ENCODE peak calls at places on chromosome 7, in ten cellular contexts. One of them, this sample, is unnamed.

GRCh38 chr7:102978280-102978679 is 65.5 kb downstream of the LRRC17 start:
- DNase-seq in CD4-positive, alpha-beta memory T cell: no peak
- DNase-seq in SK-N-SH: no peak
- DNase-seq in kidney: no peak
- DNase-seq in cardiac muscle cell: no peak
- DNase-seq in heart right ventricle: peak; percentile 21
- DNase-seq in adrenal gland: peak; percentile 92
- DNase-seq in CD4-positive, CD25-positive, alpha-beta regulatory T cell: no peak
- DNase-seq in OCI-LY7: no peak
- DNase-seq in Peyer's patch: no peak
- DNase-seq in this sample: no peak

GRCh38 chr7:133491846-133492652 is 239.2 kb downstream of the EXOC4 start:
- DNase-seq in CD4-positive, alpha-beta memory T cell: no peak
- DNase-seq in SK-N-SH: no peak
- DNase-seq in kidney: no peak
- DNase-seq in cardiac muscle cell: no peak
- DNase-seq in heart right ventricle: no peak
- DNase-seq in adrenal gland: no peak
- DNase-seq in CD4-positive, CD25-positive, alpha-beta regulatory T cell: no peak
- DNase-seq in OCI-LY7: no peak
- DNase-seq in Peyer's patch: no peak
- DNase-seq in this sample: no peak

GRCh38 chr7:24576171-24577052 is 3.2 kb downstream of the PALS2 start:
- DNase-seq in CD4-positive, alpha-beta memory T cell: no peak
- DNase-seq in SK-N-SH: peak; percentile 74
- DNase-seq in kidney: no peak
- DNase-seq in cardiac muscle cell: peak; percentile 79
- DNase-seq in heart right ventricle: no peak
- DNase-seq in adrenal gland: peak; percentile 18
- DNase-seq in CD4-positive, CD25-positive, alpha-beta regulatory T cell: no peak
- DNase-seq in OCI-LY7: peak; percentile 83
- DNase-seq in Peyer's patch: no peak
- DNase-seq in this sample: no peak

GRCh38 chr7:7653568-7654187 is 13.1 kb downstream of the UMAD1 start:
- DNase-seq in CD4-positive, alpha-beta memory T cell: no peak
- DNase-seq in SK-N-SH: peak; percentile 22
- DNase-seq in kidney: no peak
- DNase-seq in cardiac muscle cell: peak; percentile 40
- DNase-seq in heart right ventricle: no peak
- DNase-seq in adrenal gland: peak; percentile 5
- DNase-seq in CD4-positive, CD25-positive, alpha-beta regulatory T cell: no peak
- DNase-seq in OCI-LY7: peak; percentile 57
- DNase-seq in Peyer's patch: no peak
- DNase-seq in this sample: no peak

GRCh38 chr7:150903627-150904026 is 51.3 kb downstream of the AOC1 start:
- DNase-seq in CD4-positive, alpha-beta memory T cell: no peak
- DNase-seq in SK-N-SH: peak; percentile 40
- DNase-seq in kidney: peak; percentile 89
- DNase-seq in cardiac muscle cell: no peak
- DNase-seq in heart right ventricle: peak; percentile 82
- DNase-seq in adrenal gland: peak; percentile 88
- DNase-seq in CD4-positive, CD25-positive, alpha-beta regulatory T cell: no peak
- DNase-seq in OCI-LY7: no peak
- DNase-seq in Peyer's patch: peak; percentile 70
- DNase-seq in this sample: no peak

GRCh38 chr7:15433154-15433553 is 128.7 kb downstream of the AGMO start:
- DNase-seq in CD4-positive, alpha-beta memory T cell: no peak
- DNase-seq in SK-N-SH: no peak
- DNase-seq in kidney: no peak
- DNase-seq in cardiac muscle cell: no peak
- DNase-seq in heart right ventricle: no peak
- DNase-seq in adrenal gland: no peak
- DNase-seq in CD4-positive, CD25-positive, alpha-beta regulatory T cell: no peak
- DNase-seq in OCI-LY7: no peak
- DNase-seq in Peyer's patch: no peak
- DNase-seq in this sample: no peak

GRCh38 chr7:156676263-156676662 is 35.7 kb downstream of the RNF32 start:
- DNase-seq in CD4-positive, alpha-beta memory T cell: no peak
- DNase-seq in SK-N-SH: no peak
- DNase-seq in kidney: no peak
- DNase-seq in cardiac muscle cell: no peak
- DNase-seq in heart right ventricle: no peak
- DNase-seq in adrenal gland: no peak
- DNase-seq in CD4-positive, CD25-positive, alpha-beta regulatory T cell: no peak
- DNase-seq in OCI-LY7: no peak
- DNase-seq in Peyer's patch: no peak
- DNase-seq in this sample: no peak

GRCh38 chr7:76233538-76234281 is 32.0 kb downstream of the SRRM3 start:
- DNase-seq in CD4-positive, alpha-beta memory T cell: no peak
- DNase-seq in SK-N-SH: no peak
- DNase-seq in kidney: no peak
- DNase-seq in cardiac muscle cell: peak; percentile 32
- DNase-seq in heart right ventricle: no peak
- DNase-seq in adrenal gland: no peak
- DNase-seq in CD4-positive, CD25-positive, alpha-beta regulatory T cell: no peak
- DNase-seq in OCI-LY7: no peak
- DNase-seq in Peyer's patch: no peak
- DNase-seq in this sample: no peak

GRCh38 chr7:121081327-121081936 is 92.9 kb downstream of the CPED1 start:
- DNase-seq in CD4-positive, alpha-beta memory T cell: peak; percentile 39
- DNase-seq in SK-N-SH: peak; percentile 45
- DNase-seq in kidney: no peak
- DNase-seq in cardiac muscle cell: peak; percentile 63
- DNase-seq in heart right ventricle: no peak
- DNase-seq in adrenal gland: no peak
- DNase-seq in CD4-positive, CD25-positive, alpha-beta regulatory T cell: no peak
- DNase-seq in OCI-LY7: peak; percentile 51
- DNase-seq in Peyer's patch: no peak
- DNase-seq in this sample: no peak

GRCh38 chr7:75010036-75010435 is 45.5 kb downstream of the CASTOR2 start:
- DNase-seq in CD4-positive, alpha-beta memory T cell: no peak
- DNase-seq in SK-N-SH: no peak
- DNase-seq in kidney: no peak
- DNase-seq in cardiac muscle cell: no peak
- DNase-seq in heart right ventricle: no peak
- DNase-seq in adrenal gland: no peak
- DNase-seq in CD4-positive, CD25-positive, alpha-beta regulatory T cell: no peak
- DNase-seq in OCI-LY7: no peak
- DNase-seq in Peyer's patch: no peak
- DNase-seq in this sample: no peak

DNA sequence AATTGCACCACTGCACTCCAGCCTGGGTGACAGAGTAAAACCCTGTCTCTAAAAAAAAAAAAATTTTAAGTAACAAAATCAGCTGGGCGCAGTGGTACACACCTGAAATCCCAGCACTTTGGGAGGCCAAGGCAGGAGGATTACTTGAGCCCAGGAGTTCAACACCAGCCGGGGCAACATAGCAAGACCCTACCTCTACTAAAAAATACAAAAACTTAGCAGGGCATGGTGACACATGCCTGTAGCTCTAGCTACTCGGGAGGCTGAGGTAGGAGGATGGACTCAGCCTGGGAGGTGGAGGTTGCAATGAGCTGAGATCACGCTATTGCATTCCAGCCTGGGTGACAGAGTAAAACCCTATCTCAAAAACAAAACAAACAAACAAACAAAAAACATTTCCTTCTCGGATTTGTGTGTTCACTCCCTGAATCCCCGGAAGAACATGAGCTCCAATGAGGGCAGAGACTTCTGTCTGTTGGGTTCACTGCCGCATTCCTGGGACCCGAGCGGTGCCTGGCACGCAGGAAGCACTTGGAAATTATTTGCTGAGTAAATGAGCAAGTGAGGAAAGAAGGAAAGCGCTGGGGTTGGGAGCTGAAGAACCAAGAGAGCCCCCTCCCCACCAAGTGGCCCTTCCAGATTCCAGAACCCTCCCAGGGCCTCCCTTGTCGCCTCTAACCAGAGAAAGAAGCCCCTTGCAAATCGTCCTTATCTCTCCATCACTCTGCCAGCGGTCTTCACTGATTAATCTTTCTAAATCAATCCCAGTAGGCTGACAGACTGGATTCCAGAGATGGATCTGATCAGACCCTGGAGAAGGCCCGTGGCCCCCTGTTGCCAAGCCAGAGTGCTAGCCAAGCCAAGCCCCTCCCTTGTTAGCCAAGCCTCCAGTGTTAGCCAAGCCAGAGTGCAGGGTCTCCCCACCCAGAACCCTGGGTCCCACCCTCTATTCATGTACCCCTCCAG is 6.2 kb downstream of the TNRC18 start:
- DNase-seq in CD4-positive, alpha-beta memory T cell: no peak
- DNase-seq in SK-N-SH: no peak
- DNase-seq in kidney: no peak
- DNase-seq in cardiac muscle cell: peak; percentile 22
- DNase-seq in heart right ventricle: no peak
- DNase-seq in adrenal gland: no peak
- DNase-seq in CD4-positive, CD25-positive, alpha-beta regulatory T cell: no peak
- DNase-seq in OCI-LY7: no peak
- DNase-seq in Peyer's patch: no peak
- DNase-seq in this sample: no peak
- H3K4me1 ChIP-seq in CD4-positive, alpha-beta memory T cell: peaks cover 41% of the 10 kb centered on the region
- H3K4me1 ChIP-seq in SK-N-SH: peaks cover 25% of the 10 kb centered on the region
- H3K4me1 ChIP-seq in kidney: peaks cover 24% of the 10 kb centered on the region
- H3K4me1 ChIP-seq in cardiac muscle cell: peaks cover 30% of the 10 kb centered on the region
- H3K4me1 ChIP-seq in heart right ventricle: peaks cover 21% of the 10 kb centered on the region
- H3K4me1 ChIP-seq in adrenal gland: peaks cover 20% of the 10 kb centered on the region
- H3K4me1 ChIP-seq in CD4-positive, CD25-positive, alpha-beta regulatory T cell: peaks cover 37% of the 10 kb centered on the region
- H3K4me1 ChIP-seq in OCI-LY7: peaks cover 10% of the 10 kb centered on the region
- H3K4me1 ChIP-seq in Peyer's patch: peaks cover 37% of the 10 kb centered on the region
- H3K4me1 ChIP-seq in this sample: peaks cover 38% of the 10 kb centered on the region

GRCh38 chr7:66050337-66050957 is 25.2 kb upstream of the ASL start:
- DNase-seq in CD4-positive, alpha-beta memory T cell: no peak
- DNase-seq in SK-N-SH: peak; percentile 52
- DNase-seq in kidney: no peak
- DNase-seq in cardiac muscle cell: no peak
- DNase-seq in heart right ventricle: no peak
- DNase-seq in adrenal gland: no peak
- DNase-seq in CD4-positive, CD25-positive, alpha-beta regulatory T cell: no peak
- DNase-seq in OCI-LY7: no peak
- DNase-seq in Peyer's patch: no peak
- DNase-seq in this sample: no peak
- H3K4me1 ChIP-seq in CD4-positive, alpha-beta memory T cell: no peaks in the 10 kb centered on the region
- H3K4me1 ChIP-seq in SK-N-SH: peaks cover 8% of the 10 kb centered on the region
- H3K4me1 ChIP-seq in kidney: peaks cover 3% of the 10 kb centered on the region
- H3K4me1 ChIP-seq in cardiac muscle cell: peaks cover 5% of the 10 kb centered on the region
- H3K4me1 ChIP-seq in heart right ventricle: no peaks in the 10 kb centered on the region
- H3K4me1 ChIP-seq in adrenal gland: no peaks in the 10 kb centered on the region
- H3K4me1 ChIP-seq in CD4-positive, CD25-positive, alpha-beta regulatory T cell: no peaks in the 10 kb centered on the region
- H3K4me1 ChIP-seq in OCI-LY7: no peaks in the 10 kb centered on the region
- H3K4me1 ChIP-seq in Peyer's patch: no peaks in the 10 kb centered on the region
- H3K4me1 ChIP-seq in this sample: no peaks in the 10 kb centered on the region

DNA sequence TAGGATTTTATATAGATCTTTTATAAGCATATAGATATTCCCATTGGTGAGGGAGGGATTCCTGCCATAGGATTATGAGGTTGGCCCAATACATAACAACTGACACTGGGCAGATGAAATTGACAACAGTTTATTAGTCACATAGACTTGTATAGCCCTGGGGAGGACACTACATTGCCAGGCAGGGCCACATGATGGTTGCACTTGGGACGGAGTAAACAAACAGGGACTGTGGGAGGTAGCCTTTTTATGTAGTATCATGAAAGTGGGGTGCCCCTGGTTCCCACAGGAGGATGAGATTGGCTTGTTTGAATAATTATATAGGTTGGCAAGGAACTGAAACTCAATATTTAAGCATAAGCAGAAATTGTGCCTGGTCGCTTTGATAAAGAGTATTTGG is 23.5 kb downstream of the TRIM24 start:
- DNase-seq in CD4-positive, alpha-beta memory T cell: no peak
- DNase-seq in SK-N-SH: no peak
- DNase-seq in kidney: no peak
- DNase-seq in cardiac muscle cell: no peak
- DNase-seq in heart right ventricle: no peak
- DNase-seq in adrenal gland: no peak
- DNase-seq in CD4-positive, CD25-positive, alpha-beta regulatory T cell: no peak
- DNase-seq in OCI-LY7: no peak
- DNase-seq in Peyer's patch: no peak
- DNase-seq in this sample: no peak
- H3K4me1 ChIP-seq in CD4-positive, alpha-beta memory T cell: peaks cover 28% of the 10 kb centered on the region
- H3K4me1 ChIP-seq in SK-N-SH: no peaks in the 10 kb centered on the region
- H3K4me1 ChIP-seq in kidney: no peaks in the 10 kb centered on the region
- H3K4me1 ChIP-seq in cardiac muscle cell: peaks cover 4% of the 10 kb centered on the region
- H3K4me1 ChIP-seq in heart right ventricle: peaks cover 2% of the 10 kb centered on the region
- H3K4me1 ChIP-seq in adrenal gland: peaks cover 7% of the 10 kb centered on the region
- H3K4me1 ChIP-seq in CD4-positive, CD25-positive, alpha-beta regulatory T cell: peaks cover 8% of the 10 kb centered on the region
- H3K4me1 ChIP-seq in OCI-LY7: peaks cover 6% of the 10 kb centered on the region
- H3K4me1 ChIP-seq in Peyer's patch: no peaks in the 10 kb centered on the region
- H3K4me1 ChIP-seq in this sample: no peaks in the 10 kb centered on the region

GRCh38 chr7:138245216-138245615 is 169.0 kb downstream of the AKR1D1 start:
- DNase-seq in CD4-positive, alpha-beta memory T cell: no peak
- DNase-seq in SK-N-SH: no peak
- DNase-seq in kidney: no peak
- DNase-seq in cardiac muscle cell: no peak
- DNase-seq in heart right ventricle: no peak
- DNase-seq in adrenal gland: no peak
- DNase-seq in CD4-positive, CD25-positive, alpha-beta regulatory T cell: no peak
- DNase-seq in OCI-LY7: no peak
- DNase-seq in Peyer's patch: no peak
- DNase-seq in this sample: no peak

GRCh38 chr7:138244606-138245005 is 168.3 kb downstream of the AKR1D1 start:
- DNase-seq in CD4-positive, alpha-beta memory T cell: no peak
- DNase-seq in SK-N-SH: no peak
- DNase-seq in kidney: no peak
- DNase-seq in cardiac muscle cell: no peak
- DNase-seq in heart right ventricle: no peak
- DNase-seq in adrenal gland: no peak
- DNase-seq in CD4-positive, CD25-positive, alpha-beta regulatory T cell: no peak
- DNase-seq in OCI-LY7: no peak
- DNase-seq in Peyer's patch: no peak
- DNase-seq in this sample: no peak

GRCh38 chr7:138245682-138246081 is 169.4 kb downstream of the AKR1D1 start:
- DNase-seq in CD4-positive, alpha-beta memory T cell: no peak
- DNase-seq in SK-N-SH: no peak
- DNase-seq in kidney: no peak
- DNase-seq in cardiac muscle cell: peak; percentile 22
- DNase-seq in heart right ventricle: no peak
- DNase-seq in adrenal gland: peak; percentile 12
- DNase-seq in CD4-positive, CD25-positive, alpha-beta regulatory T cell: no peak
- DNase-seq in OCI-LY7: no peak
- DNase-seq in Peyer's patch: no peak
- DNase-seq in this sample: no peak

GRCh38 chr7:138246391-138246790 is 170.1 kb downstream of the AKR1D1 start:
- DNase-seq in CD4-positive, alpha-beta memory T cell: no peak
- DNase-seq in SK-N-SH: no peak
- DNase-seq in kidney: no peak
- DNase-seq in cardiac muscle cell: no peak
- DNase-seq in heart right ventricle: no peak
- DNase-seq in adrenal gland: no peak
- DNase-seq in CD4-positive, CD25-positive, alpha-beta regulatory T cell: no peak
- DNase-seq in OCI-LY7: no peak
- DNase-seq in Peyer's patch: no peak
- DNase-seq in this sample: no peak

DNA sequence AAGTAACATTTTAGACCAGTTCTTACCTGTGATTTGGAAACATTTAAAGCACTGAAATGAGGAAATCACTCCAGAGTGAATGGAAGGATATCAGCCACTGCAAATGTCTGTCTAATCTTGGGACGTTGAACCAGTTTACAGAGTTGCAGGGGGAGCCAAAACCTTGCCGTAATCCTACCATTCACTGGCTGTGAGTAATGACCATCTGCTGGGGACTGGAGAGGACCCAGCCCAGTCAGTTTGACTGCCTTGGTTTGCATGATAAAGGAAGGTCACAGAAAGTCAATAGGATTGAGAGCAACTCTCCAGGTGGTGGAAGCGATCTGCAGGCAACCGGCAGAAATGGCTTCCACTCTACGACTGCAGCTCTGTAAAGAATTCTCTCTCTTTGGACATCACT is 167.2 kb downstream of the AKR1D1 start:
- DNase-seq in CD4-positive, alpha-beta memory T cell: no peak
- DNase-seq in SK-N-SH: no peak
- DNase-seq in kidney: no peak
- DNase-seq in cardiac muscle cell: peak; percentile 70
- DNase-seq in heart right ventricle: no peak
- DNase-seq in adrenal gland: peak; percentile 47
- DNase-seq in CD4-positive, CD25-positive, alpha-beta regulatory T cell: no peak
- DNase-seq in OCI-LY7: no peak
- DNase-seq in Peyer's patch: no peak
- DNase-seq in this sample: no peak
- H3K4me1 ChIP-seq in CD4-positive, alpha-beta memory T cell: no peaks in the 10 kb centered on the region
- H3K4me1 ChIP-seq in SK-N-SH: peaks cover 3% of the 10 kb centered on the region
- H3K4me1 ChIP-seq in kidney: no peaks in the 10 kb centered on the region
- H3K4me1 ChIP-seq in cardiac muscle cell: peaks cover 33% of the 10 kb centered on the region
- H3K4me1 ChIP-seq in heart right ventricle: no peaks in the 10 kb centered on the region
- H3K4me1 ChIP-seq in adrenal gland: peaks cover 3% of the 10 kb centered on the region
- H3K4me1 ChIP-seq in CD4-positive, CD25-positive, alpha-beta regulatory T cell: no peaks in the 10 kb centered on the region
- H3K4me1 ChIP-seq in OCI-LY7: no peaks in the 10 kb centered on the region
- H3K4me1 ChIP-seq in Peyer's patch: no peaks in the 10 kb centered on the region
- H3K4me1 ChIP-seq in this sample: no peaks in the 10 kb centered on the region

This sample was measured in effector memory CD4-positive, alpha-beta T cell.